ENCODE peak calls at places on chromosomes 1 and 21, in ten cellular contexts. Z is prostate gland, T is esophagus squamous epithelium, V is endodermal cell, R is SJSA1, N is A673, U is left ventricle myocardium inferior, K is OCI-LY7, W is psoas muscle, Q is testis. X is an unnamed sample.

GRCh38 chr1:174742805-174743653 is 256.7 kb upstream of the CACYBP start:
- DNase-seq in U (no peak), Q (no peak), K (no peak), V (no peak), Z (no peak), R (no peak), N (no peak), T (no peak), W (no peak), X (no peak)

GRCh38 chr1:33374336-33375105 is 53.6 kb upstream of the A3GALT2 start:
- DNase-seq in K (no peak), N (no peak), Z (no peak), V (no peak), T (no peak), R (no peak), W (no peak), U (no peak), Q (no peak), X (no peak)

GRCh38 chr1:201740609-201741231 is 88.2 kb upstream of the IPO9 start:
- DNase-seq in K (peak; percentile 42), Z (no peak), Q (no peak), N (no peak), V (peak; percentile 80), U (no peak), W (no peak), T (no peak), R (no peak), X (no peak)

GRCh38 chr1:200977071-200977754 is 46.3 kb downstream of the KIF21B start:
- DNase-seq in W (no peak), V (no peak), N (no peak), R (no peak), K (no peak), T (no peak), Z (no peak), U (no peak), Q (no peak), X (no peak)

GRCh38 chr1:9792156-9793042 is 31.4 kb downstream of the CLSTN1 start:
- DNase-seq in T (no peak), R (no peak), N (peak; percentile 38), W (no peak), K (no peak), Q (no peak), Z (no peak), V (peak; percentile 87), U (no peak), X (no peak)

GRCh38 chr21:38900499-38900898 is 94.8 kb downstream of the ETS2 start:
- DNase-seq in K (no peak), U (no peak), N (no peak), R (no peak), W (no peak), Q (no peak), Z (no peak), V (no peak), T (no peak), X (no peak)

GRCh38 chr1:78918157-78918556 is 88.4 kb downstream of the ADGRL4 start:
- DNase-seq in W (no peak), V (no peak), R (no peak), N (no peak), U (no peak), Q (no peak), Z (no peak), T (no peak), K (no peak), X (no peak)

GRCh38 chr1:1349256-1350012 is at the start of gene DVL1:
- DNase-seq in R (peak; percentile 74), Q (peak; percentile 60), N (peak; percentile 80), U (peak; percentile 64), Z (peak; percentile 33), V (peak; percentile 87), K (peak; percentile 80), W (peak; percentile 78), T (no peak), X (no peak)

GRCh38 chr21:16198546-16198945 is 468.8 kb downstream of the USP25 start:
- DNase-seq in T (no peak), Q (no peak), R (no peak), U (no peak), K (no peak), N (no peak), V (no peak), Z (no peak), W (no peak), X (no peak)

GRCh38 chr1:17207046-17207445 is 2.1 kb downstream of the PADI1 start:
- DNase-seq in K (peak; percentile 81), U (peak; percentile 36), R (no peak), N (no peak), W (no peak), Q (peak; percentile 53), T (no peak), V (no peak), Z (no peak), X (peak; percentile 43)
- H3K36me3 ChIP-seq in K (no peaks in the 10 kb centered on the region), U (no peaks in the 10 kb centered on the region), R (no peaks in the 10 kb centered on the region), N (no peaks in the 10 kb centered on the region), W (no peaks in the 10 kb centered on the region), Q (no peaks in the 10 kb centered on the region), T (no peaks in the 10 kb centered on the region), V (no peaks in the 10 kb centered on the region), Z (no peaks in the 10 kb centered on the region), X (no peaks in the 10 kb centered on the region)

GRCh38 chr1:85202864-85203255 is 2.0 kb upstream of the SYDE2 start:
- DNase-seq in W (no peak), R (no peak), U (no peak), N (no peak), Q (no peak), V (no peak), Z (no peak), K (no peak), T (no peak), X (no peak)
- H3K27ac ChIP-seq in W (no peak overlapping the region), R (no peak overlapping the region), U (peak overlapping the region; percentile 98), N (no peak overlapping the region), Q (no peak overlapping the region), V (no peak overlapping the region), Z (no peak overlapping the region), K (no peak overlapping the region), T (no peak overlapping the region), X (no peak overlapping the region)

GRCh38 chr1:236565530-236565929 is 38.8 kb downstream of the HEATR1 start:
- DNase-seq in N (no peak), U (no peak), W (no peak), R (no peak), T (no peak), Z (no peak), V (no peak), Q (no peak), K (no peak), X (no peak)

GRCh38 chr1:236561976-236562375 is 38.2 kb downstream of the LGALS8 start:
- DNase-seq in W (no peak), V (no peak), K (no peak), U (no peak), T (no peak), N (no peak), Q (no peak), R (no peak), Z (no peak), X (no peak)

GRCh38 chr1:236556606-236557005 is 32.8 kb downstream of the LGALS8 start:
- DNase-seq in N (no peak), K (no peak), V (no peak), Z (no peak), R (no peak), T (no peak), W (no peak), U (no peak), Q (no peak), X (no peak)

GRCh38 chr1:236558069-236558468 is 34.3 kb downstream of the LGALS8 start:
- DNase-seq in R (no peak), W (no peak), K (no peak), V (peak; percentile 5), U (no peak), Z (no peak), T (no peak), Q (no peak), N (no peak), X (no peak)

DNA sequence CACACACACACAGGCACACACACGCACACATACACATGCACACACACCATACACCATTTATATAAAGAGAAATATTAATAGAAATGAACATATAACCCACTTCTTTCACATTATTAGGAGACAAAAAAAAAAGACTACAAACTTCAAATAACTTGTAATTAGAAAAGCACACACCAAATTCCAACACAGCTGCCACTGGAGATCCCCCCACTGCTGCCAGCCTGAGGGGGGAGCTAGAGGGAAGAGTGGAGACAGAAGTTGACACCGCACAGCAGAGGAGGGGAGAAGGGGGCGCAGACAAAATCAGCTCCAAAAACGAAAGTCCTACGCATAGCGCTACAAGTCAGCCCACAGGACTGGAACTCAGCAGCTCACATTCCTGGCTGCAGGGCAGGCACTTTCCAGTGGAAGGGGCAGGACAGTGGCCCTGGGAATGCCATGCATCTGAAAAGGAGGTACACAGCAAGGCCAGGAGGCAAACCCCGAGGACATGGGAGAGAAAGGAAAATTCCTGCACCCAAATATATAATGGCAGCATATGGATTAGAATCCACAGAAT is 36.5 kb downstream of the LGALS8 start:
- DNase-seq in Q (no peak), N (no peak), Z (no peak), U (no peak), W (no peak), K (no peak), R (no peak), V (peak; percentile 50), T (no peak), X (no peak)
- H3K36me3 ChIP-seq in Q (no peaks in the 10 kb centered on the region), N (peaks cover 38% of the 10 kb centered on the region), Z (peaks cover 2% of the 10 kb centered on the region), U (peaks cover 86% of the 10 kb centered on the region), W (peaks cover 32% of the 10 kb centered on the region), K (peaks cover 100% of the 10 kb centered on the region), R (peaks cover 68% of the 10 kb centered on the region), V (peaks cover 75% of the 10 kb centered on the region), T (peaks cover 23% of the 10 kb centered on the region), X (peaks cover 47% of the 10 kb centered on the region)

GRCh38 chr1:41813755-41814694 is 104.7 kb downstream of the HIVEP3 start:
- DNase-seq in N (no peak), V (no peak), R (no peak), U (peak; percentile 84), K (no peak), T (no peak), Z (no peak), W (peak; percentile 66), Q (no peak), X (no peak)
- H3K27ac ChIP-seq in N (no peak overlapping the region), V (no peak overlapping the region), R (no peak overlapping the region), U (peak overlapping the region; percentile 91), K (no peak overlapping the region), T (no peak overlapping the region), Z (no peak overlapping the region), W (peak overlapping the region; percentile 55), Q (no peak overlapping the region), X (peak overlapping the region; percentile 37)